ENCODE peak calls at places on chromosomes 12 and 14, in four cellular contexts. N is lower leg skin, R is A549, E is thoracic aorta. H is an unnamed sample.

GRCh38 chr14:99042376-99043257 is 229.4 kb downstream of the BCL11B start:
- DNase-seq in N (peak), R (no peak), E (no peak), H (no peak)

GRCh38 chr12:51323966-51324895 is at the start of gene BIN2:
- DNase-seq in N (peak), R (no peak), E (no peak), H (no peak)

GRCh38 chr12:49959570-49960473 is 1.9 kb upstream of the AQP5 start:
- DNase-seq in N (no peak), R (peak), E (no peak), H (no peak)

GRCh38 chr12:53048033-53048779 is 1.7 kb upstream of the TNS2 start:
- DNase-seq in N (peak), R (peak), E (no peak), H (no peak)

GRCh38 chr12:27555316-27555715 is 31.3 kb downstream of the PPFIBP1 start:
- DNase-seq in N (no peak), R (no peak), E (no peak), H (no peak)

GRCh38 chr12:93140309-93140708 is 211.2 kb upstream of the EEA1 start:
- DNase-seq in N (no peak), R (no peak), E (no peak), H (no peak)

GRCh38 chr12:26961803-26962202 is 23.5 kb downstream of the FGFR1OP2 start:
- DNase-seq in N (no peak), R (no peak), E (no peak), H (no peak)

GRCh38 chr12:109719123-109720022 is 5.7 kb downstream of the FAM222A start:
- DNase-seq in N (no peak), R (peak), E (no peak), H (no peak)

GRCh38 chr14:82725188-82725587 is 1191.5 kb upstream of the SEL1L start:
- DNase-seq in N (no peak), R (no peak), E (no peak), H (no peak)

GRCh38 chr14:36652542-36653201 is 9.0 kb upstream of the PAX9 start:
- DNase-seq in N (no peak), R (no peak), E (no peak), H (no peak)

GRCh38 chr12:4814485-4814884 is 94.3 kb downstream of the GALNT8 start:
- DNase-seq in N (no peak), R (no peak), E (no peak), H (no peak)

GRCh38 chr14:94897092-94897491 is 127.2 kb upstream of the GSC start:
- DNase-seq in N (no peak), R (no peak), E (no peak), H (peak)

GRCh38 chr12:115930336-115930735 is 347.2 kb downstream of the MED13L start:
- DNase-seq in N (no peak), R (no peak), E (no peak), H (no peak)

GRCh38 chr12:28265435-28266042 is 75.3 kb downstream of the CCDC91 start:
- DNase-seq in N (no peak), R (no peak), E (no peak), H (no peak)

GRCh38 chr14:69055125-69055524 is 76.0 kb upstream of the ACTN1 start:
- DNase-seq in N (no peak), R (no peak), E (no peak), H (no peak)

GRCh38 chr12:45232146-45232731 is 16.3 kb downstream of the ANO6 start:
- DNase-seq in N (no peak), R (no peak), E (no peak), H (no peak)

GRCh38 chr14:39050389-39050788 is 52.6 kb downstream of the SEC23A start:
- DNase-seq in N (no peak), R (peak), E (no peak), H (no peak)

GRCh38 chr14:61484826-61485584 is 163.6 kb downstream of the PRKCH start:
- DNase-seq in N (peak), R (no peak), E (no peak), H (no peak)

GRCh38 chr12:40152783-40153383 is 47.0 kb upstream of the SLC2A13 start:
- DNase-seq in N (peak), R (peak), E (no peak), H (peak)

GRCh38 chr12:27488479-27488878 is 35.5 kb upstream of the PPFIBP1 start:
- DNase-seq in N (no peak), R (no peak), E (no peak), H (no peak)

GRCh38 chr12:129938089-129938488 is 34.3 kb upstream of the TMEM132D start:
- DNase-seq in N (no peak), R (no peak), E (no peak), H (no peak)

GRCh38 chr12:125685885-125686284 is 620.6 kb downstream of the AACS start:
- DNase-seq in N (no peak), R (no peak), E (no peak), H (no peak)

GRCh38 chr12:131542351-131542750 is 168.5 kb upstream of the SFSWAP start:
- DNase-seq in N (no peak), R (no peak), E (no peak), H (no peak)

GRCh38 chr12:24014240-24014639 is 64.8 kb upstream of the SOX5 start:
- DNase-seq in N (no peak), R (no peak), E (no peak), H (no peak)

GRCh38 chr12:46667547-46667946 is 158.2 kb downstream of the SLC38A4 start:
- DNase-seq in N (no peak), R (no peak), E (no peak), H (no peak)

GRCh38 chr14:64880382-64881121 is 845 bp upstream of the SPTB start:
- DNase-seq in N (peak), R (peak), E (no peak), H (no peak)

GRCh38 chr14:101239065-101239464 is 322.2 kb upstream of the DIO3 start:
- DNase-seq in N (peak), R (no peak), E (no peak), H (no peak)

GRCh38 chr12:52151859-52152783 is 39.7 kb downstream of the KRT80 start:
- DNase-seq in N (peak), R (peak), E (no peak), H (no peak)

GRCh38 chr12:1384910-1385309 is 209.5 kb downstream of the FBXL14 start:
- DNase-seq in N (no peak), R (no peak), E (no peak), H (no peak)

DNA sequence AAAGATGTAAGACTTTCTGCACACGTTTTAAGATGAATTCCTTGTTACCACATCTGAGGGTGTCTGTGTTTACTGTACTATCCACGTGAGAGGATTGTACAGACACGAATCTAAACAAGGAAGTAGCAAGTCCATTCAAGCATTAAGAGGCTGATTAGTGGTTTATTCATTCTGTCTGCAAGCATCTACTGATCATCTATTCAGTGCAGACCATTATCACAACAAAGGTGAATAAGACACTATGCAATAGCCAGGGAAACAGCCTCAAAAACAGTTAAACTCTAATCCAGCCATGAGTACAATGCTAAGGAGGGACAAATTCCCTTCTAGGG is 111.6 kb upstream of the PZP start:
- DNase-seq in N (no peak), R (no peak), E (no peak), H (no peak)
- TF ChIP-seq CTCF in N (no peak), R (no peak), E (no peak), H (no peak)

GRCh38 chr14:24224618-24225071 is 7.5 kb downstream of the NEDD8 start:
- DNase-seq in N (peak), R (no peak), E (no peak), H (no peak)
- H3K4me3 ChIP-seq in N (no peak), R (no peak), E (no peak), H (no peak)

GRCh38 chr12:120314220-120314619 is 12.1 kb downstream of the SIRT4 start:
- DNase-seq in N (no peak), R (peak), E (no peak), H (no peak)
- TF ChIP-seq CTCF in N (no peak), R (peak), E (no peak), H (no peak)

DNA sequence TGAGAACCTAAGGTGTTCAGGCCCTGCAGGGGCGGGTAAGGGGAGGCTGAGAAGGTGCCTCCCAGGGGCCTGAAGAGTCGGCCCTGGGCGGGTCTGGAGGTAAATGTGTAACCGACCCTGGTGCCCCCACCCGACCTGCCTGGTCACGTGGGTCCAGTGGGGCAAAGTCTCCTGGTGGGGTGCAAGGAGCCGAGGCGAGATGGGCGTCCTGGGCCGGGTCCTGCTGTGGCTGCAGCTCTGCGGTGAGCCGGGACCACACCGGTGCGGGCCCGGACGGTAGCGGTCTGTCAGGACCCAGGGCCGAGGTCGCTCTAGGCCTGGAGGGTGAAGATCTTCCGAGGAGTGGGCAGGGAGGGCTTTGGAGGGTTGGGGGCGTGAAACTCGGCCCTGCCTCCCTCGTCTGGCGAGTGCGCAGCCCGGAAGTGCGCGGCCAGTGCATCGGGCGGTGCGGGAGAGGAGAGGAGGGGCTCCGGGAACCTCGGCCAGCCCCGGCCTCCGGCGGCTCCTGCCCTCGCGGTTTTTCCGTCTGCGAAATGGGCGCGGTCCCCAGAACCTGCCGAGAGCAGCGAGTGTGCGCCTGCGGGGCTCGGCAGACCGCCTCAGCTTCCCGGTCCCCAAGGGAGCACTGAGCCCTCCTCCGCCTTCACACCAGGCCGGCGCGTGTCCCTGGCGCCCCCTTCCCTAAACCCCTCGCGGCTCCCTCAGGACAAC is at the start of gene AMN:
- DNase-seq in N (no peak), R (peak), E (no peak), H (no peak)
- H3K4me3 ChIP-seq in N (no peak), R (peak), E (peak), H (peak)